ENCODE peak calls at places on chromosomes 1 and 21, in five cellular contexts. One of them, this sample, is unnamed.
A peak's percentile ranks its signal among the peaks of the same experiment; 100 is the strongest.

GRCh38 chr1:23951646-23952095 is 8.0 kb upstream of the PNRC2 start:
- DNase-seq in esophagus squamous epithelium: no peak
- DNase-seq in prostate gland: no peak
- DNase-seq in CD4-positive, alpha-beta T cell: no peak
- DNase-seq in pancreas: peak; percentile 49
- DNase-seq in this sample: no peak

GRCh38 chr1:19065526-19066247 is 109.2 kb upstream of the IFFO2 start:
- DNase-seq in esophagus squamous epithelium: no peak
- DNase-seq in prostate gland: no peak
- DNase-seq in CD4-positive, alpha-beta T cell: no peak
- DNase-seq in pancreas: no peak
- DNase-seq in this sample: no peak

GRCh38 chr1:53475661-53476060 is 16.5 kb downstream of the DMRTB1 start:
- DNase-seq in esophagus squamous epithelium: no peak
- DNase-seq in prostate gland: no peak
- DNase-seq in CD4-positive, alpha-beta T cell: no peak
- DNase-seq in pancreas: no peak
- DNase-seq in this sample: no peak

GRCh38 chr1:211951856-211952255 is 83.5 kb downstream of the INTS7 start:
- DNase-seq in esophagus squamous epithelium: no peak
- DNase-seq in prostate gland: no peak
- DNase-seq in CD4-positive, alpha-beta T cell: no peak
- DNase-seq in pancreas: no peak
- DNase-seq in this sample: no peak

GRCh38 chr1:30816211-30817082 is 58.9 kb upstream of the LAPTM5 start:
- DNase-seq in esophagus squamous epithelium: no peak
- DNase-seq in prostate gland: peak; percentile 17
- DNase-seq in CD4-positive, alpha-beta T cell: no peak
- DNase-seq in pancreas: peak; percentile 33
- DNase-seq in this sample: peak; percentile 72

GRCh38 chr1:113868387-113869083 is 3.0 kb downstream of the PTPN22 start:
- DNase-seq in esophagus squamous epithelium: no peak
- DNase-seq in prostate gland: no peak
- DNase-seq in CD4-positive, alpha-beta T cell: no peak
- DNase-seq in pancreas: no peak
- DNase-seq in this sample: no peak

GRCh38 chr21:44301093-44301492 is 1.2 kb downstream of the PFKL start:
- DNase-seq in esophagus squamous epithelium: no peak
- DNase-seq in prostate gland: no peak
- DNase-seq in CD4-positive, alpha-beta T cell: no peak
- DNase-seq in pancreas: no peak
- DNase-seq in this sample: no peak

GRCh38 chr1:37186246-37186756 is 152.0 kb upstream of the GRIK3 start:
- DNase-seq in esophagus squamous epithelium: no peak
- DNase-seq in prostate gland: no peak
- DNase-seq in CD4-positive, alpha-beta T cell: no peak
- DNase-seq in pancreas: peak; percentile 65
- DNase-seq in this sample: no peak

GRCh38 chr1:101240041-101240430 is 3.2 kb downstream of the S1PR1 start:
- DNase-seq in esophagus squamous epithelium: no peak
- DNase-seq in prostate gland: no peak
- DNase-seq in CD4-positive, alpha-beta T cell: no peak
- DNase-seq in pancreas: no peak
- DNase-seq in this sample: no peak

GRCh38 chr1:45643978-45644377 is 20.1 kb upstream of the CCDC17 start:
- DNase-seq in esophagus squamous epithelium: no peak
- DNase-seq in prostate gland: peak; percentile 59
- DNase-seq in CD4-positive, alpha-beta T cell: no peak
- DNase-seq in pancreas: no peak
- DNase-seq in this sample: no peak

GRCh38 chr1:27427329-27427728 is 34.9 kb downstream of the GPR3 start:
- DNase-seq in esophagus squamous epithelium: no peak
- DNase-seq in prostate gland: no peak
- DNase-seq in CD4-positive, alpha-beta T cell: no peak
- DNase-seq in pancreas: no peak
- DNase-seq in this sample: no peak

GRCh38 chr1:26743426-26744059 is 44.2 kb upstream of the PIGV start:
- DNase-seq in esophagus squamous epithelium: no peak
- DNase-seq in prostate gland: no peak
- DNase-seq in CD4-positive, alpha-beta T cell: no peak
- DNase-seq in pancreas: no peak
- DNase-seq in this sample: no peak

GRCh38 chr1:185645201-185645640 is 89.0 kb upstream of the HMCN1 start:
- DNase-seq in esophagus squamous epithelium: no peak
- DNase-seq in prostate gland: no peak
- DNase-seq in CD4-positive, alpha-beta T cell: no peak
- DNase-seq in pancreas: no peak
- DNase-seq in this sample: no peak

GRCh38 chr1:207040181-207040533 is 7.6 kb upstream of the C1orf116 start:
- DNase-seq in esophagus squamous epithelium: no peak
- DNase-seq in prostate gland: no peak
- DNase-seq in CD4-positive, alpha-beta T cell: no peak
- DNase-seq in pancreas: no peak
- DNase-seq in this sample: no peak

GRCh38 chr1:247933989-247934388 is 9.3 kb downstream of the OR2AJ1 start:
- DNase-seq in esophagus squamous epithelium: no peak
- DNase-seq in prostate gland: no peak
- DNase-seq in CD4-positive, alpha-beta T cell: no peak
- DNase-seq in pancreas: no peak
- DNase-seq in this sample: no peak

GRCh38 chr1:200892958-200893357 is 1.7 kb upstream of the INAVA start:
- DNase-seq in esophagus squamous epithelium: no peak
- DNase-seq in prostate gland: no peak
- DNase-seq in CD4-positive, alpha-beta T cell: no peak
- DNase-seq in pancreas: no peak
- DNase-seq in this sample: no peak

GRCh38 chr21:16087523-16087922 is 357.7 kb downstream of the USP25 start:
- DNase-seq in esophagus squamous epithelium: no peak
- DNase-seq in prostate gland: no peak
- DNase-seq in CD4-positive, alpha-beta T cell: no peak
- DNase-seq in pancreas: no peak
- DNase-seq in this sample: no peak

GRCh38 chr1:228420968-228421826 is 4.5 kb upstream of the TRIM17 start:
- DNase-seq in esophagus squamous epithelium: no peak
- DNase-seq in prostate gland: no peak
- DNase-seq in CD4-positive, alpha-beta T cell: no peak
- DNase-seq in pancreas: no peak
- DNase-seq in this sample: no peak

GRCh38 chr1:3368711-3369436 is 85.6 kb upstream of the ARHGEF16 start:
- DNase-seq in esophagus squamous epithelium: no peak
- DNase-seq in prostate gland: no peak
- DNase-seq in CD4-positive, alpha-beta T cell: no peak
- DNase-seq in pancreas: no peak
- DNase-seq in this sample: peak; percentile 44

GRCh38 chr1:204723131-204723787 is 37.7 kb upstream of the LRRN2 start:
- DNase-seq in esophagus squamous epithelium: no peak
- DNase-seq in prostate gland: no peak
- DNase-seq in CD4-positive, alpha-beta T cell: no peak
- DNase-seq in pancreas: no peak
- DNase-seq in this sample: peak; percentile 75

GRCh38 chr1:33410091-33410701 is 20.7 kb downstream of the PHC2 start:
- DNase-seq in esophagus squamous epithelium: no peak
- DNase-seq in prostate gland: no peak
- DNase-seq in CD4-positive, alpha-beta T cell: no peak
- DNase-seq in pancreas: no peak
- DNase-seq in this sample: peak; percentile 26

DNA sequence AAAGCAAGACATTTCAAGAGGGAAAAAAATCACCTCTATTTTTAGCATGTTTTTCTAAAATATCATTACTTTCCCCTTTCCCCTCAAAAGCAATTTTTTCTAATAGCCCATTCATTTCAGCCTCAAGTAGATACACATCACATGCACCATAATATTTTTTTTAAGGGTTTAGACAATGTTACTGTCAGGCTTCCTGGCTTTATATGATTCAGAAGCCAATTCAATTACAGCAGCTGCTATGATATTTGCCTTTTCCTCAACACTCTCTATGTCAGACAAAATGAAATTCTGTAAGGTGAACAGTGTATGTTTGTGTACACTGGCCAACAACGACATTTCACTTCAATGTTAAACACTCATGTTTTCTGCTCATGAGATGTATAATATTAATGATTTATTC is 46.5 kb downstream of the OMA1 start:
- DNase-seq in esophagus squamous epithelium: no peak
- DNase-seq in prostate gland: no peak
- DNase-seq in CD4-positive, alpha-beta T cell: no peak
- DNase-seq in pancreas: no peak
- DNase-seq in this sample: no peak
- H3K27ac ChIP-seq in esophagus squamous epithelium: no peak overlapping the region
- H3K27ac ChIP-seq in prostate gland: no peak overlapping the region
- H3K27ac ChIP-seq in CD4-positive, alpha-beta T cell: no peak overlapping the region
- H3K27ac ChIP-seq in pancreas: no peak overlapping the region
- H3K27ac ChIP-seq in this sample: no peak overlapping the region

DNA sequence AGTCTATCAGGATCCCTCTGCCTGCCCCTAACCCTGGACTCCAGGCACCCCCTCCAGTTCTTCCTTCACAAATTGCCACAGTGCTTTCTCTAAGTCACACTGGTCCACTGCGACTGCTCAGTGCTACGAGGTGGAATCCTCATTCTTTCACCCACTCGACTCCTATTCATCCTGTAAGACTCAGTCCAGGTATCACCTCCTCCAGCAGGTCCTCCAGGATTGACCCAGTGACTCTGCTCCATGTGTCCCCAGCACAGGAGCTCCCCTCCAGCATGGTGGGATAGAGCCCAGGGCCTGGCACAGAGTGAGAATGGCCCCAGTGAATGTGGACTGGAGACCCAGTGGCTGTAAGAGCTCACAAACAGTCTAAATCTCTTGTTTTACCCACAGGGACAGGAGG is 45.5 kb upstream of the WNT4 start:
- DNase-seq in esophagus squamous epithelium: no peak
- DNase-seq in prostate gland: no peak
- DNase-seq in CD4-positive, alpha-beta T cell: no peak
- DNase-seq in pancreas: no peak
- DNase-seq in this sample: no peak
- H3K27ac ChIP-seq in esophagus squamous epithelium: no peak overlapping the region
- H3K27ac ChIP-seq in prostate gland: no peak overlapping the region
- H3K27ac ChIP-seq in CD4-positive, alpha-beta T cell: no peak overlapping the region
- H3K27ac ChIP-seq in pancreas: no peak overlapping the region
- H3K27ac ChIP-seq in this sample: no peak overlapping the region

GRCh38 chr1:231393668-231394067 is 28.4 kb downstream of the EGLN1 start:
- DNase-seq in esophagus squamous epithelium: no peak
- DNase-seq in prostate gland: no peak
- DNase-seq in CD4-positive, alpha-beta T cell: no peak
- DNase-seq in pancreas: no peak
- DNase-seq in this sample: no peak
- H3K27ac ChIP-seq in esophagus squamous epithelium: no peak overlapping the region
- H3K27ac ChIP-seq in prostate gland: no peak overlapping the region
- H3K27ac ChIP-seq in CD4-positive, alpha-beta T cell: no peak overlapping the region
- H3K27ac ChIP-seq in pancreas: peak overlapping the region; percentile 71
- H3K27ac ChIP-seq in this sample: no peak overlapping the region

GRCh38 chr1:43221256-43221778 is 48.5 kb upstream of the TMEM125 start:
- DNase-seq in esophagus squamous epithelium: no peak
- DNase-seq in prostate gland: no peak
- DNase-seq in CD4-positive, alpha-beta T cell: no peak
- DNase-seq in pancreas: no peak
- DNase-seq in this sample: no peak

GRCh38 chr1:43222876-43223275 is 46.9 kb upstream of the TMEM125 start:
- DNase-seq in esophagus squamous epithelium: no peak
- DNase-seq in prostate gland: no peak
- DNase-seq in CD4-positive, alpha-beta T cell: no peak
- DNase-seq in pancreas: no peak
- DNase-seq in this sample: no peak

GRCh38 chr1:43214465-43215444 is 42.6 kb downstream of the CFAP57 start:
- DNase-seq in esophagus squamous epithelium: no peak
- DNase-seq in prostate gland: no peak
- DNase-seq in CD4-positive, alpha-beta T cell: no peak
- DNase-seq in pancreas: no peak
- DNase-seq in this sample: no peak

DNA sequence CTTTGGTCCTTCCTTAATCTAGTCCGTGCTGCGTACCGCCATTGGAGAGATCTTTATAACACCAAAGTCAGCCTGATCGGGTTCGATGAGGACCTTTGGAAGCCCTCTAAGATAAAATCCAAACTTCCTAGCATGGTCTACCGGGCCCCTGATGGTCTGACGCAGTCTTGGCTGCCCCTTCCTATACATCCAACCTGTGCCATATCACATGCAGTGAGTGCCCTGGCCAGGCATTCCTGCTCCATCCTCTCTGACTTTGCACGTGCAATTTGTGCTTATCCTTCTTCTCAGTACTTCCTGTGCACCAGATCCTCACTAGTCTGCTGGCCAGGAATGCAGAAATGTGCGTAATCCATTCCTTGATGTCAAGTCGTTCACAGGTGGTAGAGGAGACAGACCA is 45.6 kb downstream of the CFAP57 start:
- DNase-seq in esophagus squamous epithelium: no peak
- DNase-seq in prostate gland: no peak
- DNase-seq in CD4-positive, alpha-beta T cell: no peak
- DNase-seq in pancreas: no peak
- DNase-seq in this sample: no peak
- H3K27ac ChIP-seq in esophagus squamous epithelium: no peak overlapping the region
- H3K27ac ChIP-seq in prostate gland: no peak overlapping the region
- H3K27ac ChIP-seq in CD4-positive, alpha-beta T cell: no peak overlapping the region
- H3K27ac ChIP-seq in pancreas: no peak overlapping the region
- H3K27ac ChIP-seq in this sample: no peak overlapping the region

GRCh38 chr1:209785592-209785991 is 1.2 kb upstream of the C1orf74 start:
- DNase-seq in esophagus squamous epithelium: no peak
- DNase-seq in prostate gland: peak; percentile 59
- DNase-seq in CD4-positive, alpha-beta T cell: no peak
- DNase-seq in pancreas: no peak
- DNase-seq in this sample: no peak
- H3K27ac ChIP-seq in esophagus squamous epithelium: peak overlapping the region; percentile 93
- H3K27ac ChIP-seq in prostate gland: peak overlapping the region; percentile 88
- H3K27ac ChIP-seq in CD4-positive, alpha-beta T cell: no peak overlapping the region
- H3K27ac ChIP-seq in pancreas: no peak overlapping the region
- H3K27ac ChIP-seq in this sample: peak overlapping the region; percentile 59

This sample was measured in right cardiac atrium.